ENCODE peak calls at places on chromosome 20, in five cellular contexts. H is OCI-LY7, R is HCT116, S is hepatocyte, Y is GM23248. E is an unnamed sample.
A peak's percentile ranks its signal among the peaks of the same experiment; 100 is the strongest.

GRCh38 chr20:61988665-61989064 is 77.0 kb downstream of the TAF4 start:
- DNase-seq in H (no peak), R (no peak), S (no peak), Y (no peak), E (no peak)

GRCh38 chr20:48397689-48398005 is 430.2 kb downstream of the PREX1 start:
- DNase-seq in H (no peak), R (no peak), S (peak; percentile 26), Y (no peak), E (no peak)

GRCh38 chr20:6061544-6061943 is 7.7 kb upstream of the LRRN4 start:
- DNase-seq in H (no peak), R (no peak), S (no peak), Y (no peak), E (no peak)

GRCh38 chr20:51650685-51651134 is 108.2 kb upstream of the NFATC2 start:
- DNase-seq in H (peak; percentile 73), R (peak; percentile 15), S (no peak), Y (peak; percentile 59), E (no peak)

GRCh38 chr20:40286991-40287531 is 402.0 kb downstream of the MAFB start:
- DNase-seq in H (no peak), R (no peak), S (peak; percentile 25), Y (no peak), E (no peak)

GRCh38 chr20:17571967-17572638 is 2.2 kb downstream of the DSTN start:
- DNase-seq in H (peak; percentile 28), R (no peak), S (no peak), Y (no peak), E (no peak)

GRCh38 chr20:36866681-36867485 is 9.1 kb upstream of the TLDC2 start:
- DNase-seq in H (peak; percentile 37), R (no peak), S (no peak), Y (peak; percentile 89), E (no peak)

GRCh38 chr20:51562334-51563140 is 20.0 kb upstream of the NFATC2 start:
- DNase-seq in H (no peak), R (peak; percentile 26), S (peak; percentile 86), Y (peak; percentile 94), E (peak; percentile 83)

GRCh38 chr20:63625771-63626423 is 1.0 kb downstream of the GMEB2 start:
- DNase-seq in H (peak; percentile 33), R (no peak), S (peak; percentile 56), Y (peak; percentile 59), E (peak; percentile 34)

GRCh38 chr20:48538856-48539255 is 288.9 kb downstream of the PREX1 start:
- DNase-seq in H (no peak), R (no peak), S (no peak), Y (no peak), E (no peak)

GRCh38 chr20:62938105-62938888 is at the start of gene GID8:
- DNase-seq in H (peak; percentile 58), R (no peak), S (peak; percentile 82), Y (peak; percentile 86), E (peak; percentile 81)

GRCh38 chr20:38198238-38198861 is 33.3 kb upstream of the TGM2 start:
- DNase-seq in H (no peak), R (no peak), S (no peak), Y (peak; percentile 56), E (no peak)

GRCh38 chr20:9059931-9060330 is 9.0 kb upstream of the PLCB4 start:
- DNase-seq in H (no peak), R (no peak), S (no peak), Y (peak; percentile 46), E (no peak)

GRCh38 chr20:11324990-11325389 is 592.7 kb upstream of the BTBD3 start:
- DNase-seq in H (no peak), R (no peak), S (no peak), Y (no peak), E (no peak)

GRCh38 chr20:38804682-38805501 is 605 bp upstream of the PPP1R16B start:
- DNase-seq in H (peak; percentile 80), R (no peak), S (no peak), Y (no peak), E (peak; percentile 91)

GRCh38 chr20:7113577-7114466 is 346.3 kb downstream of the BMP2 start:
- DNase-seq in H (peak; percentile 37), R (no peak), S (peak; percentile 73), Y (peak; percentile 40), E (peak; percentile 83)

GRCh38 chr20:50224553-50225255 is 34.1 kb downstream of the CEBPB start:
- DNase-seq in H (no peak), R (no peak), S (peak; percentile 37), Y (peak; percentile 95), E (no peak)

GRCh38 chr20:23142162-23143050 is 56.3 kb upstream of the CD93 start:
- DNase-seq in H (no peak), R (no peak), S (no peak), Y (no peak), E (no peak)

GRCh38 chr20:13492001-13492480 is 146.7 kb downstream of the TASP1 start:
- DNase-seq in H (no peak), R (no peak), S (peak; percentile 13), Y (peak; percentile 82), E (peak; percentile 85)

DNA sequence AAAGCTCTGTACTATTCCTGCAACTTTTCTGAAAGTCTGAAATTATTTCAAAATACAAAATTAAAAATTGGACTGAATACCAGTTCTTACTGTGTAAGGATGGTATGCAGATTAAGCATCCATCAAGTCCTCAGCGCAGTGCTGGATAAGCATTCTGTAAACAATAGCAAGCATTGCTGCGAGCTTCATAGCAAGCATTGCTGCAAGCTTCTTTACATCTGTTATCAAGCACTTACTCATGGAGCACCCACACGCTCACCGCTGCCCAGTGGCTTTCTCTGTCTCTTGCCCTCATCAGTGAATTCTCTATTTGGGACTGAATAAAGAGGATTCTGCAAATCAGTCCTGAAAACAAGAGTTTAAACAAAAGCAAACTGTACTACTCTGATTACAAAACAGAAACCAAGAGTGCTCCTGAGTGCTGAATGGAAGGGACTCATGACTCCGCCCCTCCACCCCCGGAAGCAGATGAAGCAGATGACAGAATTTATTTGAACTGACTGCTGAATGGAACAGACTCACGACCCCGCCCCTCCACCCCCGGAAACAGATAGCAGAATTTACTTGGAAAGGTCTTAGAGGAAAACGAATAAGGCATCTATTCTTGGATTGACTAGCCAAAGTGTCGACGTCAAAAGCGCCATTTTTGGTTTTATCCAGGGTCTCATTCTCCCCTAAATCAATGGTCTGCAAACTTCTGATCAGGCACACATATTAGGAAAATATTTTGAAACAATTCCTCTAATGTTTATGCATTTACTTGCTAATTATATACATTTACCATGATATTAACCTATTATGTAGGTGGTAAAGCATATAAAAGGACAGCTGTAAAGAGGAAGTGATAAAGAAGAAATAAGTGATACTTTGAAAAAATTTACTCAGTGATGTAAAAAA is 22.1 kb upstream of the EYA2 start:
- DNase-seq in H (peak; percentile 7), R (peak; percentile 13), S (no peak), Y (peak; percentile 21), E (peak; percentile 14)
- TF ChIP-seq EZH2phosphoT487 in H (no peak), R (no peak), S (no peak), Y (no peak), E (no peak)

DNA sequence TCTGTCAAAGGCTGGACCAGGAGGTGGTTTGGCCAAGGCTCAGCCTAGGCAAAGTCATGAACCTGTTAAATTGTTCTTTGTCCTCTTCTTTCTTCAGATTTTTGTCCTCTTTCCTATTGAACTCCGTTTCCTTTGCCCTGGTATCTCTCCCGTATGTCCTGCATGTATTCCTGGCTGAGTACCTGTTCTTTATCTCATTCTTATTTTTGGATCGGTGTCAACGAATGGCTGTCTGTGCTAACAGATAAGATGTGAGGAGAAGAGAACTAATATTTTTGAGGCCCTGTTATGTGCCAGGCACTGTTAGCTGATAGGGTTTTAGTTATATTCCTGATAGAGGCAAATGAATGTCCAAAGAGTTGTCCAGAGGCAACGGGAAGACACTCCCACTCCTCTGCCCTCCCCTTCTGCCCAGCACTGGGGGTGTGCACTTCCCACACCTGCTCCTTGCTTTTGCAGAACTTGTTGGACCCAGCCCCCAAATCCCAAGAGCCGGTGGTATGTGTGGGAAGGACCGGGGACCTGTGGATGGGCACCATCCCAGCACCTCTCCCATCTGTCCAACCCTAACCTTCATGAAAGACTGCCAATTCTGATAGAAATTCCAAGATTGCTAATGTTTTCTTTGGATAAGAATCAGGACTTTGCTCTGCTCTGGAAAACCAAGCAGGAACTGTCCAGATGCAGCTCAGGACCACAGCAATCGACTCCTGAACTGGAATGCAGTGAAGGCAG is 20.6 kb downstream of the MMP24OS start:
- DNase-seq in H (no peak), R (no peak), S (no peak), Y (no peak), E (no peak)
- TF ChIP-seq EZH2phosphoT487 in H (no peak), R (no peak), S (no peak), Y (no peak), E (no peak)

GRCh38 chr20:35870541-35871307 is 83.6 kb downstream of the SCAND1 start:
- DNase-seq in H (no peak), R (no peak), S (no peak), Y (peak; percentile 46), E (no peak)

GRCh38 chr20:35871311-35871771 is 83.0 kb downstream of the SCAND1 start:
- DNase-seq in H (no peak), R (no peak), S (no peak), Y (peak; percentile 58), E (no peak)

GRCh38 chr20:35866446-35867202 is 87.7 kb downstream of the SCAND1 start:
- DNase-seq in H (no peak), R (no peak), S (no peak), Y (peak; percentile 62), E (no peak)
- TF ChIP-seq EZH2phosphoT487 in H (no peak), R (no peak), S (no peak), Y (no peak), E (no peak)

GRCh38 chr20:2798095-2798805 is 2.2 kb downstream of the CPXM1 start:
- DNase-seq in H (no peak), R (no peak), S (no peak), Y (no peak), E (no peak)
- TF ChIP-seq EZH2phosphoT487 in H (no peak), R (no peak), S (no peak), Y (no peak), E (no peak)

GRCh38 chr20:18831830-18832229 is 18.2 kb downstream of the SCP2D1 start:
- DNase-seq in H (no peak), R (no peak), S (peak; percentile 22), Y (peak; percentile 20), E (no peak)
- TF ChIP-seq EZH2phosphoT487 in H (no peak), R (no peak), S (no peak), Y (no peak), E (no peak)

GRCh38 chr20:34235875-34236274 is 5.3 kb upstream of the ASIP start:
- DNase-seq in H (no peak), R (no peak), S (no peak), Y (no peak), E (no peak)
- TF ChIP-seq EZH2phosphoT487 in H (no peak), R (no peak), S (no peak), Y (no peak), E (no peak)

DNA sequence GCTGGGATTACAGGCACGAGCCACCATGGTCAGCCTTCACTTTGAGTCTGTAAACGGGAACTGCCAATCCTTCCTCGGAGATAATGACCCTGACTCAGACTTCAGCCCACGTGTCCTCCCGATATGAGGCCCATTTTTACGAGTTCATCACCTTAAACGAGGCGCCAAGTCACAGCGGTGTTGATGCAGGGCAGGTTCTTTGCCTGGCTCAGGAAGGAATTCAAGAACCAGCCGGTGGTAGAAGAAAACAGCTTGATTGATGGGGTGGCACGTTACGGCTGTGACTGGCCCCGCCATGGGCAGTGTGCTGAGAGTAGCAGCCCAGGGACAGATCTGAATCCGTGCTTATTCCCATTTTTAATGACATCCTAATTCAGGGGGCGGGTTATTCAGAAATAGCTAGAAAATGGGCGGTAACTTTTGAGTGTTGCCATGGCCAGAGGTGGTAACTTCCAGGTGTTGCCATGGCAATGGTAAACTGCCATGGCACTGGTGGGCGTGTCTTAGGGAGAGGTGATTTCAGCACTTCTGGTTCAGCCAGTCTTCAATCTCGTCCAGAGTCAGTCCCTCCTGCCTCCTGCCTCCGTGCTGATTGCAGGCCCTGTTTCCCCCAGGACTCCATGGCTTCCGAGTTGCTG is 9.1 kb upstream of the MAP1LC3A start:
- DNase-seq in H (no peak), R (peak; percentile 19), S (peak; percentile 62), Y (peak; percentile 39), E (peak; percentile 56)
- TF ChIP-seq EZH2phosphoT487 in H (no peak), R (no peak), S (no peak), Y (no peak), E (no peak)

GRCh38 chr20:53949319-53949839 is 121.0 kb downstream of the BCAS1 start:
- DNase-seq in H (no peak), R (no peak), S (no peak), Y (peak; percentile 98), E (no peak)
- TF ChIP-seq EZH2phosphoT487 in H (no peak), R (no peak), S (no peak), Y (peak; percentile 82), E (no peak)